ENCODE peak calls at places on chromosomes 13 and 19, in ten cellular contexts. F, K, C, I, W, Q, S, J, T and N are unnamed samples.

GRCh38 chr19:35943542-35944301 is 7.5 kb downstream of the LRFN3 start:
- DNase-seq in F (no peak), W (no peak), Q (no peak), C (no peak), K (no peak), T (no peak), J (no peak), I (no peak), S (no peak), N (no peak)

GRCh38 chr19:17847538-17848366 is at the start of gene JAK3:
- DNase-seq in S (no peak), C (peak; percentile 89), Q (peak; percentile 52), T (peak; percentile 87), J (peak; percentile 81), I (peak; percentile 78), F (peak; percentile 70), W (peak; percentile 86), K (peak; percentile 79), N (no peak)

GRCh38 chr13:99758465-99759162 is 213.0 kb downstream of the ZIC5 start:
- DNase-seq in C (no peak), Q (no peak), K (no peak), W (no peak), T (no peak), J (no peak), I (no peak), S (no peak), F (no peak), N (no peak)

GRCh38 chr19:3670796-3671679 is 29.2 kb downstream of the PIP5K1C start:
- DNase-seq in K (peak; percentile 84), I (peak; percentile 68), Q (peak; percentile 30), J (no peak), W (peak; percentile 33), S (peak; percentile 13), F (no peak), T (peak; percentile 85), C (peak; percentile 71), N (peak; percentile 51)

GRCh38 chr13:72255908-72256307 is 388.9 kb upstream of the DACH1 start:
- DNase-seq in S (no peak), C (no peak), W (no peak), T (no peak), K (no peak), J (no peak), I (peak; percentile 42), F (no peak), Q (no peak), N (peak; percentile 30)

GRCh38 chr19:19956431-19957075 is 55.8 kb downstream of the ZNF93 start:
- DNase-seq in K (no peak), T (no peak), C (no peak), S (no peak), Q (no peak), J (no peak), F (no peak), I (no peak), W (no peak), N (no peak)

GRCh38 chr13:106361621-106362020 is 173.8 kb downstream of the EFNB2 start:
- DNase-seq in C (no peak), T (no peak), K (no peak), S (no peak), J (no peak), W (no peak), I (no peak), F (no peak), Q (no peak), N (no peak)

GRCh38 chr13:72204291-72204690 is 337.3 kb upstream of the DACH1 start:
- DNase-seq in C (no peak), S (no peak), I (no peak), F (no peak), K (no peak), W (no peak), Q (no peak), T (no peak), J (no peak), N (no peak)

GRCh38 chr19:54152267-54152666 is 7.3 kb downstream of the LENG1 start:
- DNase-seq in I (no peak), W (no peak), Q (no peak), K (no peak), T (no peak), F (no peak), C (no peak), S (no peak), J (no peak), N (no peak)

GRCh38 chr19:54151362-54152035 is 8.0 kb downstream of the LENG1 start:
- DNase-seq in I (no peak), C (no peak), K (no peak), W (no peak), Q (no peak), S (no peak), T (no peak), J (no peak), F (peak; percentile 36), N (no peak)

GRCh38 chr19:54154603-54155345 is 4.7 kb downstream of the LENG1 start:
- DNase-seq in T (peak; percentile 69), K (no peak), C (no peak), J (peak; percentile 50), Q (no peak), S (no peak), I (no peak), W (peak; percentile 79), F (no peak), N (no peak)

GRCh38 chr19:54153731-54154326 is 5.7 kb downstream of the LENG1 start:
- DNase-seq in I (peak; percentile 7), Q (no peak), F (no peak), S (no peak), T (peak; percentile 8), W (no peak), K (no peak), C (no peak), J (no peak), N (no peak)

DNA sequence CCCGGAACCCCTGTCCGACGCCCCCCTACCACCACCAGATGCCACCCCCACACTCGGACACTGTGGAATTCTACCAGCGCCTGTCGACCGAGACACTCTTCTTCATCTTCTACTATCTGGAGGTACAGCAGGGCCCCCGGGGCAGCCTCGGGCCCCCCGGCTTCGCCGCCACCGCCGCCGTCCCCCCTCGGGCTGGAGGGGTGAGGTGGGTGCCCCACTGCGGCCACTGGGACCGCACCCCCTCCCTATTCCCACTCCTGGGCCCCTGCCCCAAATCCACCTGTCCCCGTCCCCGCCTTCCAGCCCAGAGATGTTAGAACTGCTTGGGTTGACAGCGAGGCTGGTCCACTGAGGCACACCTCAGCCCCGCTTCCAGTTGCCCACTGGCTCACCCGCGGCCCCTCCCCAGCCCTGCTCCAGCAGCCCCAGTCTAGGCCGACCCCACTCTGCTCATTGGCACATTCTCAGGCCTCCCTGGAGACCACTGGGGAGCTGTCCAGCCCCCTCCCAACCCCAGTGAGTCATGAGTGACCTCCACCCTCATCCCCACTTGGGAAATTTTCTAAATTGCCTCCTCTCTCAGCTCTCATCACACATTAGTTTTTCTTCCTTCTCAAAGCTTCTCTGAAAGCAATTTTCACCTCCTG is 6.5 kb downstream of the LENG1 start:
- DNase-seq in W (no peak), T (peak; percentile 10), S (no peak), J (no peak), C (no peak), K (no peak), I (no peak), Q (no peak), F (no peak), N (no peak)
- H3K27ac ChIP-seq in W (no peak overlapping the region), T (peak overlapping the region; percentile 35), S (no peak overlapping the region), J (no peak overlapping the region), C (no peak overlapping the region), K (peak overlapping the region; percentile 47), I (no peak overlapping the region), Q (peak overlapping the region; percentile 27), F (no peak overlapping the region), N (no peak overlapping the region)

GRCh38 chr19:1629256-1629808 is 23.1 kb downstream of the TCF3 start:
- DNase-seq in K (no peak), J (no peak), F (no peak), S (no peak), C (no peak), T (no peak), I (no peak), Q (no peak), W (no peak), N (no peak)
- H3K27ac ChIP-seq in K (no peak overlapping the region), J (no peak overlapping the region), F (no peak overlapping the region), S (no peak overlapping the region), C (no peak overlapping the region), T (no peak overlapping the region), I (no peak overlapping the region), Q (no peak overlapping the region), W (no peak overlapping the region), N (no peak overlapping the region)

DNA sequence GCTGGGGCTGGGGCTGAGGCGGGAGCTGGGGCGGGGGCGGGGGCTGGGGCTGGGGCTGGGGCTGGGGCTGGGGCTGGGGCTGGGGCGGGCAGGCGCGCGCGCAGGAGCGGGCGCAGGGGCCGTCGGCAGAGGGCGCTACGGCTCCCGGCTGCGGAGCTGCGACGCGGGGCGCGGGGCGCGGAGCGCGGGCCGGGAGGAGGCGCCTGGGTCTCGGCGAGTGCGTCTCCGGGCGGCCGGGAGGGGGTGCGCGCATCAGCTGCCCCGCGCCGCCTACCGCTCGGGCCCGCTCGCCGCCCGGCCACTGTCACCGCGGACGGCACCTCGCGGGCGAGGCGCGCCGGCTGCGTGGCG is 416 bp upstream of the MTUS2 start:
- DNase-seq in W (peak; percentile 41), J (no peak), T (peak; percentile 64), F (peak; percentile 67), C (no peak), K (peak; percentile 77), S (no peak), I (peak; percentile 28), Q (peak; percentile 27), N (peak; percentile 34)
- H3K27ac ChIP-seq in W (no peak overlapping the region), J (no peak overlapping the region), T (no peak overlapping the region), F (no peak overlapping the region), C (no peak overlapping the region), K (no peak overlapping the region), S (no peak overlapping the region), I (no peak overlapping the region), Q (no peak overlapping the region), N (no peak overlapping the region)

GRCh38 chr19:55601127-55601526 is 1.0 kb downstream of the ZNF524 start:
- DNase-seq in Q (no peak), W (no peak), I (no peak), C (no peak), J (no peak), T (no peak), F (no peak), S (no peak), K (no peak), N (peak; percentile 28)

GRCh38 chr19:55602104-55603001 is 2.3 kb downstream of the ZNF524 start:
- DNase-seq in F (no peak), T (no peak), I (no peak), J (no peak), Q (no peak), W (no peak), K (no peak), C (no peak), S (no peak), N (no peak)

GRCh38 chr19:55599468-55600335 is at the start of the genes FIZ1 and ZNF524:
- DNase-seq in K (peak; percentile 98), F (peak; percentile 98), C (peak; percentile 99), I (peak; percentile 98), W (peak; percentile 99), T (peak; percentile 99), Q (peak; percentile 99), J (peak; percentile 96), S (peak; percentile 98), N (peak; percentile 98)

GRCh38 chr19:55598719-55599467 is 424 bp downstream of the FIZ1 start:
- DNase-seq in J (peak; percentile 94), F (peak; percentile 93), I (peak; percentile 96), Q (peak; percentile 95), C (peak; percentile 96), S (peak; percentile 89), W (peak; percentile 92), T (peak; percentile 95), K (peak; percentile 92), N (peak; percentile 96)

DNA sequence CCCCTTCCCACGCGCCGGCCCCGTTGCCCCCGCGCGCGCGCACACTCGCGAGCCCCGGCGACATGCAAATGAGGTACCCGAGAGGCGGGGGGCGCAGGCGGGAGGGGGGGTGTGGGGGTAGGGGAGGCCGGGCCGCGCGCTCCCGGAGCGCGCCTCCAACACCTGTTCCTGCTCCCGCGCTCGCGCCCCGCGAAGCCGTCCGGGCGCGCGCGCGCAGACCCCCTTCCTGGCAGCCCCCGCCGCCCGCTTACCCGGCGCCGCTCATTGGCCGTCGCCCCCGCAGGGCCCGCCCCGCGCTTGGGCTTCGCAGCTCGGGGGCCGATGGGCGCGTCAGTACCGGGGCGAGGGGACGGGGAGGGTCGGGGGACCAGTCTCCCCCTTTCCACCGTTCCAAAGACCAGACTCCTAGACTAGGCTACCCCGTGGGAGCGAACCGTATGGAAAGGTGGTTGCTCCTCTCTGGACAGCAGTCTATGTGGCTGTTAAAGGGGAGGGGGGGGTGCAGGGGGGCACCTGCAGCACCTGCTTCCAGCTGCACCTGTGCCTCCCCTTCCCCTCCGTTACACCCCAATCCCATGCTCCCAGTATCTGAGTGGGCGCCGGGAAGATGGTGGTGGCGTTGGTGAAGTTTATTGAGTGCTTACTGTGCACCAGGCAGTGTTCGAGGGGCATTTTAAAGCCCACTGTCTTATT is 394 bp downstream of the ZNF524 start:
- DNase-seq in K (no peak), C (peak; percentile 89), Q (no peak), J (no peak), S (no peak), I (no peak), T (peak; percentile 65), W (peak; percentile 76), F (peak; percentile 87), N (no peak)
- H3K27ac ChIP-seq in K (peak overlapping the region; percentile 97), C (peak overlapping the region; percentile 96), Q (peak overlapping the region; percentile 100), J (peak overlapping the region; percentile 91), S (no peak overlapping the region), I (peak overlapping the region; percentile 99), T (peak overlapping the region; percentile 84), W (peak overlapping the region; percentile 97), F (peak overlapping the region; percentile 100), N (peak overlapping the region; percentile 96)